ENCODE peak calls at places on chromosomes 12 and 14, in nine cellular contexts. W is HFF-Myc, D is fibroblast of pulmonary artery, U is GM12878, E is AG09309, A is left ventricle myocardium inferior, K is IMR-90, V is A549, G is suprapubic skin. P is an unnamed sample.

GRCh38 chr12:120373683-120374082 is 4.7 kb upstream of the MSI1 start:
- DNase-seq in W (no peak), D (no peak), U (no peak), E (no peak), A (no peak), K (no peak), V (no peak), G (no peak), P (no peak)

GRCh38 chr12:105798249-105798835 is 340.4 kb downstream of the NUAK1 start:
- DNase-seq in W (no peak), D (no peak), U (no peak), E (no peak), A (no peak), K (no peak), V (no peak), G (no peak), P (peak; percentile 13)

GRCh38 chr12:76083246-76083735 is 1.2 kb downstream of the NAP1L1 start:
- DNase-seq in W (no peak), D (no peak), U (no peak), E (no peak), A (no peak), K (no peak), V (no peak), G (no peak), P (no peak)

GRCh38 chr14:70665448-70666363 is 24.0 kb downstream of the TTC9 start:
- DNase-seq in W (no peak), D (no peak), U (peak; percentile 90), E (no peak), A (no peak), K (no peak), V (peak; percentile 50), G (peak; percentile 72), P (no peak)

GRCh38 chr12:62601765-62602444 is 135.3 kb downstream of the MON2 start:
- DNase-seq in W (no peak), D (no peak), U (no peak), E (no peak), A (no peak), K (no peak), V (no peak), G (no peak), P (no peak)

GRCh38 chr12:100375023-100375737 is 18.3 kb downstream of the SLC17A8 start:
- DNase-seq in W (no peak), D (peak; percentile 53), U (no peak), E (peak; percentile 24), A (peak; percentile 72), K (peak; percentile 16), V (no peak), G (no peak), P (peak; percentile 68)

GRCh38 chr14:29085546-29085945 is 319.0 kb downstream of the FOXG1 start:
- DNase-seq in W (no peak), D (peak; percentile 3), U (no peak), E (no peak), A (no peak), K (peak; percentile 5), V (peak; percentile 1), G (no peak), P (peak; percentile 26)

GRCh38 chr14:52926994-52927393 is 23.9 kb downstream of the FERMT2 start:
- DNase-seq in W (no peak), D (peak; percentile 63), U (no peak), E (no peak), A (no peak), K (peak; percentile 72), V (no peak), G (no peak), P (peak; percentile 69)

GRCh38 chr12:20969766-20970165 is 159.3 kb downstream of the SLCO1B3 start:
- DNase-seq in W (no peak), D (no peak), U (no peak), E (no peak), A (no peak), K (no peak), V (no peak), G (no peak), P (no peak)
- TF ChIP-seq CTCF in W (no peak), D (no peak), U (no peak), E (no peak), A (no peak), K (no peak), V (no peak), G (no peak), P (no peak)

GRCh38 chr12:69985656-69986055 is 160.6 kb downstream of the MYRFL start:
- DNase-seq in W (no peak), D (no peak), U (no peak), E (no peak), A (no peak), K (no peak), V (peak; percentile 31), G (no peak), P (no peak)
- TF ChIP-seq CTCF in W (peak; percentile 29), D (peak; percentile 10), U (peak; percentile 54), E (peak; percentile 16), A (peak; percentile 15), K (no peak), V (no peak), G (peak; percentile 17), P (peak; percentile 31)

DNA sequence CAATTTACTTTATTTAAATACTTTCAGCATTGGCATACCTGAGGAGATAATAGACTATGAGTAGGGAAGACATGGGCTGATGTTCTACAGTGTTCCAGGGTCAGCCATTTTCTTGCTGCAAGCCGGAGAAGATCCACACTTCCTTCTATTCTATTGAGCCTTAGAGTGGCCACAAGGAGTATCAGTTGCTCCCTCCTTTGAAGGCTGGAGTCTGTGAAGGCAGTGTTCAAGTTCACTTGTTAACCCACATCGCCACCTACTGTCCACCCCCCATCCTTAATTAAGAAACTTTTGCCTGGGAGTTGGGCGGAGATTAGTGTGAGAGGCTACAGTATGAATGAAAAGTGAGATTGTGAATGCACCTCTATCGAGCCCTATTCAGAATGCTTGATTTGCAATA is 666.6 kb downstream of the NRXN3 start:
- DNase-seq in W (peak; percentile 21), D (peak; percentile 60), U (peak; percentile 17), E (peak; percentile 10), A (no peak), K (peak; percentile 52), V (peak; percentile 49), G (no peak), P (peak; percentile 73)
- TF ChIP-seq CTCF in W (peak; percentile 49), D (peak; percentile 40), U (peak; percentile 63), E (peak; percentile 44), A (peak; percentile 48), K (peak; percentile 37), V (peak; percentile 47), G (peak; percentile 26), P (peak; percentile 59)

DNA sequence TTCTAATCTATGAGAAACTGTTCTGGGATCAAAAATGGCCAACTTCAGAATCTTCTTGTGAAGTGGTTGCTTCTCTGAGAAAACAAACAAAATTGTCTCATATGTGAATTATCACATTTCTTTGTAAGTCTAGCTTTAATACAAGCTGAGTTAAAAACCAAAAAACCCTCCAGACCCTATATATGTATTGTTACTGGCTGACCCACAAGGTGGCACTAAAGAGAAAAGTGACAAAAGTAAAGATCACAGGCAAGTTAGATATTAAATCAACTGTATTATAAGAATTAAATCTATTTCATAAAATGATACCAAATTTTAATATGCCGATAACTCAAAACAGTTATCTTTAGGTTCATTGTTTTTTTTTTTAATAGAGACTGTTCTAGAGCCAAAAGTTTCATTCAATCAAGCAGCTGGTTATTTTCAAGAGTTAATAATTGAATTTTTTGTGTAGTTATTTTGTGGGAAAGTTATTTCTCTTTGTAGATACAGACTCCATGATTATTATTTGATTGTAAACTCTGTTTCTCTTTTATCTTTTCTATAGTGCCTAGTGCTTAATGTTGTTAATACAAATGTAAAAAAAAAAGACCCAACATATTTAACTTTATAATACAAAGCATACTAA is 7.5 kb upstream of the TRHDE start:
- DNase-seq in W (no peak), D (peak; percentile 33), U (no peak), E (no peak), A (no peak), K (peak; percentile 48), V (no peak), G (no peak), P (peak; percentile 16)
- TF ChIP-seq CTCF in W (peak; percentile 42), D (peak; percentile 59), U (peak; percentile 28), E (peak; percentile 36), A (peak; percentile 25), K (peak; percentile 57), V (peak; percentile 49), G (no peak), P (peak; percentile 36)

DNA sequence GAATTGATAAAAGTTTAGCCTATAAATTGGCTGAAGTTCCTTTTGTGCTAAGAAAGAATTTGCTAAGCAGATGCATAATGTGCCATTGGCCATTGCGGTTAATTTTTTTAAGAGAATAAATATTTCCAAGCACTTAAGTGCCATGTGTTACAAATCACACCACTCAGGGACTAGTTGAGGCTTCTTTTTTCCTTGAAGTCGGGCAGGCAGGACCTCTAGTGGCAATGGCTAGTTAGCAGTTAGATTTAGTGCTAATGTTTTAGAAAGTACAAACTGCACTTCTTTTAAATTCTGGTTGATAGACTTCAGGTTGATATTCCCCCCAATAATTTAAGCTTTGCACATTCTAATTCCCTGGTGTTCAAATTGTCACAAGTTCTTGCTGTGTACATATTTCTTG is 294.3 kb downstream of the APAF1 start:
- DNase-seq in W (peak; percentile 2), D (peak; percentile 42), U (no peak), E (peak; percentile 46), A (no peak), K (peak; percentile 20), V (no peak), G (no peak), P (peak; percentile 48)
- TF ChIP-seq CTCF in W (peak; percentile 36), D (peak; percentile 50), U (peak; percentile 39), E (peak; percentile 74), A (peak; percentile 33), K (peak; percentile 44), V (peak; percentile 39), G (no peak), P (peak; percentile 50)

GRCh38 chr12:27779416-27779815 is 617 bp upstream of the KLHL42 start:
- DNase-seq in W (no peak), D (peak; percentile 10), U (no peak), E (no peak), A (peak; percentile 15), K (no peak), V (peak; percentile 15), G (no peak), P (peak; percentile 28)

GRCh38 chr12:27779837-27780611 is at the start of the genes KLHL42 and MANSC4:
- DNase-seq in W (no peak), D (peak; percentile 73), U (no peak), E (no peak), A (peak; percentile 76), K (peak; percentile 73), V (peak; percentile 43), G (peak; percentile 76), P (peak; percentile 64)

GRCh38 chr12:27782481-27782880 is 2.4 kb upstream of the MANSC4 start:
- DNase-seq in W (no peak), D (no peak), U (no peak), E (no peak), A (no peak), K (no peak), V (no peak), G (no peak), P (no peak)

GRCh38 chr12:27781680-27782079 is 1.6 kb upstream of the MANSC4 start:
- DNase-seq in W (no peak), D (peak; percentile 64), U (no peak), E (no peak), A (no peak), K (peak; percentile 67), V (no peak), G (no peak), P (peak; percentile 46)

GRCh38 chr12:27780612-27781408 is 774 bp upstream of the MANSC4 start:
- DNase-seq in W (no peak), D (peak; percentile 79), U (no peak), E (no peak), A (peak; percentile 14), K (peak; percentile 47), V (peak; percentile 28), G (peak; percentile 68), P (peak; percentile 72)
- TF ChIP-seq CTCF in W (no peak), D (no peak), U (no peak), E (no peak), A (no peak), K (no peak), V (no peak), G (no peak), P (no peak)